ENCODE peak calls at places on chromosome 22, in four cellular contexts. U, S, X and R are unnamed samples.

GRCh38 chr22:46335201-46336118 is at the start of gene TRMU:
- DNase-seq in U (peak), S (peak), X (peak), R (peak)

GRCh38 chr22:20571078-20571503 is 63.7 kb downstream of the MED15 start:
- DNase-seq in U (no peak), S (no peak), X (no peak), R (no peak)

GRCh38 chr22:41976070-41976901 is 7.0 kb downstream of the SEPTIN3 start:
- DNase-seq in U (no peak), S (peak), X (peak), R (peak)

GRCh38 chr22:27747396-27748256 is 53.9 kb downstream of the MN1 start:
- DNase-seq in U (no peak), S (no peak), X (peak), R (no peak)

GRCh38 chr22:46069518-46070214 is 80.7 kb upstream of the PPARA start:
- DNase-seq in U (peak), S (no peak), X (peak), R (no peak)

GRCh38 chr22:49312601-49313000 is 515.1 kb downstream of the BRD1 start:
- DNase-seq in U (no peak), S (no peak), X (no peak), R (no peak)

GRCh38 chr22:40645579-40646197 is 9.2 kb upstream of the MRTFA start:
- DNase-seq in U (no peak), S (no peak), X (no peak), R (no peak)

GRCh38 chr22:49964493-49965290 is 4.1 kb downstream of the PIM3 start:
- DNase-seq in U (peak), S (peak), X (no peak), R (no peak)

GRCh38 chr22:28743852-28744251 is 2.0 kb downstream of the HSCB start:
- DNase-seq in U (no peak), S (no peak), X (no peak), R (no peak)

GRCh38 chr22:27726726-27727449 is 74.7 kb downstream of the MN1 start:
- DNase-seq in U (peak), S (no peak), X (peak), R (no peak)

GRCh38 chr22:46679711-46680269 is 58.3 kb downstream of the CERK start:
- DNase-seq in U (no peak), S (no peak), X (no peak), R (no peak)

GRCh38 chr22:35921777-35922176 is 106.8 kb downstream of the RBFOX2 start:
- DNase-seq in U (peak), S (no peak), X (peak), R (peak)

GRCh38 chr22:40463017-40463631 is 92.7 kb downstream of the SGSM3 start:
- DNase-seq in U (no peak), S (no peak), X (no peak), R (peak)

GRCh38 chr22:26547426-26547825 is 35.2 kb upstream of the TFIP11 start:
- DNase-seq in U (no peak), S (no peak), X (peak), R (no peak)

GRCh38 chr22:49244466-49245420 is 582.9 kb downstream of the BRD1 start:
- DNase-seq in U (peak), S (no peak), X (no peak), R (no peak)

GRCh38 chr22:36435516-36436415 is 45.7 kb downstream of the TXN2 start:
- DNase-seq in U (peak), S (no peak), X (peak), R (peak)

GRCh38 chr22:41092023-41092817 is at the start of gene EP300:
- DNase-seq in U (peak), S (peak), X (peak), R (peak)

GRCh38 chr22:46366801-46367706 is 31.5 kb downstream of the TRMU start:
- DNase-seq in U (no peak), S (peak), X (no peak), R (no peak)

GRCh38 chr22:26479792-26480610 is 3.6 kb downstream of the HPS4 start:
- DNase-seq in U (no peak), S (no peak), X (peak), R (no peak)

GRCh38 chr22:24935771-24936483 is 10.6 kb downstream of the LHFPL7 start:
- DNase-seq in U (no peak), S (no peak), X (no peak), R (no peak)

GRCh38 chr22:21961886-21962654 is 9.4 kb upstream of the PPM1F start:
- DNase-seq in U (no peak), S (no peak), X (peak), R (no peak)

GRCh38 chr22:22943521-22944267 is 56.1 kb downstream of the IGLL5 start:
- DNase-seq in U (no peak), S (peak), X (no peak), R (peak)

GRCh38 chr22:33831207-33831606 is 89.1 kb downstream of the LARGE1 start:
- DNase-seq in U (no peak), S (no peak), X (no peak), R (no peak)

GRCh38 chr22:33832558-33833151 is 87.6 kb downstream of the LARGE1 start:
- DNase-seq in U (no peak), S (no peak), X (no peak), R (no peak)

GRCh38 chr22:33828302-33828701 is 92.0 kb downstream of the LARGE1 start:
- DNase-seq in U (no peak), S (no peak), X (no peak), R (no peak)

GRCh38 chr22:33831651-33832050 is 88.6 kb downstream of the LARGE1 start:
- DNase-seq in U (no peak), S (no peak), X (no peak), R (no peak)

DNA sequence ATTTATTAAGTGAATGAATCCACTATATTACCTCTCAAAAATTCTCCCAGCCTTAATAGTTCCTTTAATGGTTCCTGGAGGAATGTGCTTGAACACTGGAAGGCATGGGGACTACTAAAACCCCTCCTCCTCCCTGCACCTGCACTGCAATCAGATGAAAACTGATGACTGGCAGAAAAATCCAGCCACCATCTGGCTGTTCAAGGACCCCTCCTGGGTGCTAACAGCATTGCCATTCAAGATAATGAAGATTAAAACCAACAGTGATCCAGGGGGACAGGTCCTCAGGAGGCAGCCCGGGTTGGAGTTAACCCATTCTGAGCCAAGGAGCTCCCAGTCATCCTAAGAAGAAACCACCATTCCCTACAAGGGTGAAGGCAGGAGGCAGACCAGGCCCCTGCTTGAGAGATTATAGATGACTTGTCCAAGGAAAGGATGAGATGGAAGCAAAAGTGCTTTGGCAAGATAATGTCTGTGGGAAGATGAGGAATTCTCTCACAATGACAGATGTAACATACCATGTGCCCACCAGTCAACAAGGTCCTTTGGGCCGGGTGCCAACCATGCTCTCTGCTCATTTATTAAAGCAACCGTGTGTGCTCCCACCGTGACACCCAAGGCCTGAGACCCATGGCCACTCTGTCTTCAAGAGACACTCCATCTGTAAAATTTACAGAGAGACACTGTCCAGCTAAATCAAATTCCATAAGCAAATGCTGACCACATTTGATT is 90.6 kb downstream of the LARGE1 start:
- DNase-seq in U (no peak), S (no peak), X (no peak), R (no peak)
- TF ChIP-seq CTCF in U (no peak), S (no peak), X (no peak), R (no peak)

GRCh38 chr22:44828193-44828592 is 75.8 kb downstream of the ARHGAP8 start:
- DNase-seq in U (no peak), S (peak), X (no peak), R (peak)
- TF ChIP-seq CTCF in U (no peak), S (peak), X (peak), R (peak)

DNA sequence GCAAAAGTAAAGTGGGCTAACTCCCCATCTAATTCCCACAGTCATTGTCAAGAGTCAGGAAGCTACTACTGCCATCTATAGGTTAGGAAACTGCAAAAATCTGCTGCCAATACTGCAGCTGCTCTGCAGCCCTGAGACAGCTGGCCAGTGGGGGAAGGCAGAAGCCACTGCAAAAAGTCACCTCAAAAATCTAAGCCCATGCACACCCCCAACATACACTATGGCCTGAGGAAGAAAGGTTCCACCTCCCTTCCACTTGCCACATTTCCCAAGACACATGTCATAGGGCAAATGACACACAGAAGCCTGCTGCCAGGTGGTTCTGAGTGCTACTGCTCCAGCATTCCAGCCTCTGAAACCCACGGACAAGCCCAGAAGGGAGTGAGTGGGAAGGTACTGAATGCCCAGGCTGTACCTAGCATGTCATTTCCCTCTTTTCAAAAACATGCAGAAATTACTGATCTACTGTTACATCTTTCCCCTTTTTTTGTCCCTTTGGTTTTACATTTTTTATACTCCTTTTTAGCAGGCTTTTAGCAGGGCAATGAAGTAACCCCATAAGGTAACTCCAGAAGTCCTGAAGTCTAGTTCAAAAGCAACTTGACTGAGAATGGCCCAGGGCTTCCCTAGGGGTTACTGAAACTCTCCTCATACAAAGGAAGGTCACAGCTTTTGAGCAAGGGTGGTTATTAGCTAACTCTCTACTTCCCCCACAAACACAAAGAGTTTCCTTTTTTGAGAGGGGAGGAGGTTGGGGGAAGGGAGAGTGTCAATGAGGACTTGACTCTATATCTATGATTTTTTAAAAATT is 36.8 kb downstream of the DGCR2 start:
- DNase-seq in U (no peak), S (no peak), X (peak), R (peak)
- TF ChIP-seq CTCF in U (no peak), S (no peak), X (peak), R (peak)

DNA sequence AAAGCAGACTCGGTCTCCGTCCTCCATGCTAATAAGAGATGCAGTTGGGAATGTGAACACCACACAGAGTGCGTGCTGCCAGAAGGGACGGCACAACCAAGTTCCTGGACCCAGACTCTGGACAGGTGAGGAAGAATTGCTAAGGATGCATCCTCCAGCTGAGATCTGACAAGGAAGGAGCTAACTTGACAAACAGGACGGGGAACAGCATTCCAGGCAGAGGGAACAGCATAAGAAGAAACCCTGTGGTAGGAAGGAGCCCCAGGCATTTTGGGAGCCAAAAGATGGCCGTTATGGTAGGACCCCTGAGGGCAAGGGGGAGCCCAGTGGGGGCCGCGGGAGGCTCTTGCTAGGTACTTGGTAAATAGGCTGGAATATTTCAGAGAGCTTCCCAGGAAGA is 6.0 kb downstream of the OSM start:
- DNase-seq in U (no peak), S (no peak), X (no peak), R (no peak)
- TF ChIP-seq CTCF in U (no peak), S (no peak), X (no peak), R (no peak)

DNA sequence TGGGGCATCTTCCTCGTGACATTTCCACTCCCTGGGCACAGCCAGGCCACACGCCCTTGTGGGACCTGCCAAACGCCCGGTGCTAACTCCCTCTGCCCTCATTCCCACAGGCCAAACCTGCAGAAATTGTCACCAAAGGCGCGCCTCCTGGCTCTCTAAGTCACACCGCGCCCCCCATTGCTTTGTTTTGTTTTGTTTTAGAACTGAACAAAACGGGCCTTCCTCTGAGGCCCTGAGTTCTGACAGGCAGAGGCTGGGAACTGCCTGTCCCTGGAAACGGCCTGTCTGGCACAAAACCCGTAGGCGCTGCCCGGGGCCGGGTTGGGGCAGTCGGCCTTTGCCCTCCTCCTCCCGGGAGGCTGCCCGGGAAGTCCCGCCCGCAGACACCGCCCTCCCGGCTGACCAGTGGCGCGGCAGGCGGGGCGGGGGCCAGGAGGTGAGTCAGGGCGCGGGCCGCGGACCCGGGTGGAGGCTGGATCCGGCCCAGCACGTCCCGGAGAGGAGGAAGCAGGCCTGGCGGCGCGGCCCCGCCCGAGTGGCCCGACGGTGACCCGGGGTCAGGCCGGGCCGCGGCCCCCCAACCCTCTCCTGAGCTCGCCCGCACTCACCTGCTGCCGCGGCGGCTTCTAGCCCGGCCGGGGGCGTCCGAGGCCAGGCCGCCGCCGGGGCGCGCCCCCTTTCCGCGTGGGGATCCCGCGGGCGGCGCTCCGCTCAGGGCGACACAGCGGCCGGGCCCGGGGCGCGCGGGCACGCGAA is 465 bp downstream of the SUN2 start:
- DNase-seq in U (peak), S (peak), X (peak), R (peak)
- TF ChIP-seq CTCF in U (no peak), S (peak), X (no peak), R (no peak)

GRCh38 chr22:32413715-32414114 is 1.7 kb upstream of the RTCB start:
- DNase-seq in U (no peak), S (no peak), X (peak), R (peak)
- TF ChIP-seq CTCF in U (no peak), S (no peak), X (peak), R (peak)

DNA sequence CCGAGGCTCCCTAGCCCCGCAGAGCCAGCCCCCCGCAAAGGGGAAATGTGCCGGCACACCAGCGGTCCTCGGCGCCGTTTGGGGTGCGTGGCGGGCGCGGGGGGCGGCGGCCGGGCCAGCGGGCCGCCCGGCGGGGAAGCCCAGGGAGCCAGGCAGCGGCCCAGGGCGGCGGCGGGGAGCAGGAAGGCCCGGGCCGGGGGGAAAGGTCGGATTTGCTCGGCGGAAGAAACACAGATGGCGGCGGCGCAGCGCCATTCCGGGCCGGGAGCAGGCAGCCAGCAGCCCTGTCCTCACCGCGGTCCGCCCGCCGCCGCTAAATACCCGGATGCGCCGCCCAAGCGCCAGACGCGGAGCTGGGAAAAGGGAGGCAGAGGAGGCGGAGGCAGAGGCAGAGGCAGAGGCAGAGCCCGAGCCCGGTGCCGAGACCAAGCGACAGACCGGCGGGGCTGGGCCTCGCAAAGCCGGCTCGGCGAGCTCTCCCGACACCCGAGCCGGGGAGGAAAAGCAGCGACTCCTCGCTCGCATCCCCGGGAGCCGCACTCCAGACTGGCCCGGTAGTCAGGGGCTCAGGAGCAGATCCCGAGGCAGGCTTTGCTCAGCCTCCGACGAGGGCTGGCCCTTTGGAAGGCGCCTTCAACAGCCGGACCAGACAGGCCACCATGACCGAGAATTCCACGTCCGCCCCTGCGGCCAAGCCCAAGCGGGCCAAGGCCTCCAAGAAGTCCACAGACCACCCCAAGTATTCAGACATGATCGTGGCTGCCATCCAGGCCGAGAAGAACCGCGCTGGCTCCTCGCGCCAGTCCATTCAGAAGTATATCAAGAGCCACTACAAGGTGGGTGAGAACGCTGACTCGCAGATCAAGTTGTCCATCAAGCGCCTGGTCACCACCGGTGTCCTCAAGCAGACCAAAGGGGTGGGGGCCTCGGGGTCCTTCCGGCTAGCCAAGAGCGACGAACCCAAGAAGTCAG is 2.6 kb upstream of the GCAT start:
- DNase-seq in U (peak), S (peak), X (peak), R (peak)
- TF ChIP-seq CTCF in U (no peak), S (no peak), X (no peak), R (no peak)